ENCODE peak calls at places on chromosomes 5 and 9, in six cellular contexts. X is Peyer's patch, A is breast epithelium, F is neural progenitor cell, V is brain microvascular endothelial cell, R is heart left ventricle. I is an unnamed sample.
A peak's percentile ranks its signal among the peaks of the same experiment; 100 is the strongest.

GRCh38 chr9:126781717-126782388 is 23.0 kb upstream of the ZBTB43 start:
- DNase-seq in X (peak; percentile 85), A (peak; percentile 88), F (peak; percentile 93), V (peak; percentile 67), R (peak; percentile 77), I (peak; percentile 82)

GRCh38 chr5:34541067-34541466 is 115.1 kb upstream of the RAI14 start:
- DNase-seq in X (no peak), A (no peak), F (no peak), V (no peak), R (no peak), I (no peak)

GRCh38 chr9:98253563-98253962 is 1.9 kb downstream of the TBC1D2 start:
- DNase-seq in X (no peak), A (no peak), F (no peak), V (no peak), R (no peak), I (no peak)

GRCh38 chr5:89282832-89283510 is 400.0 kb upstream of the MEF2C start:
- DNase-seq in X (no peak), A (no peak), F (no peak), V (peak; percentile 80), R (no peak), I (no peak)

GRCh38 chr9:109311731-109312130 is 9.1 kb downstream of the EPB41L4B start:
- DNase-seq in X (no peak), A (no peak), F (no peak), V (no peak), R (no peak), I (no peak)

GRCh38 chr9:86944974-86945867 is 2.1 kb downstream of the GAS1 start:
- DNase-seq in X (peak; percentile 48), A (no peak), F (peak; percentile 63), V (no peak), R (peak; percentile 13), I (peak; percentile 31)

GRCh38 chr5:170353011-170353890 is 35.9 kb downstream of the KCNMB1 start:
- DNase-seq in X (no peak), A (no peak), F (peak; percentile 48), V (no peak), R (peak; percentile 24), I (no peak)

GRCh38 chr9:110125207-110125751 is 82.7 kb downstream of the C9orf152 start:
- DNase-seq in X (peak; percentile 87), A (peak; percentile 52), F (peak; percentile 94), V (peak; percentile 94), R (peak; percentile 90), I (peak; percentile 41)

GRCh38 chr5:111948517-111948916 is 191.5 kb upstream of the NREP start:
- DNase-seq in X (no peak), A (no peak), F (no peak), V (peak; percentile 96), R (no peak), I (no peak)

GRCh38 chr9:109278216-109278615 is 42.6 kb downstream of the EPB41L4B start:
- DNase-seq in X (no peak), A (no peak), F (no peak), V (no peak), R (no peak), I (no peak)

GRCh38 chr9:38018964-38019602 is 49.9 kb downstream of the SHB start:
- DNase-seq in X (no peak), A (peak; percentile 59), F (peak; percentile 78), V (peak; percentile 86), R (no peak), I (peak; percentile 41)

GRCh38 chr9:32069169-32069813 is 315.2 kb upstream of the ACO1 start:
- DNase-seq in X (no peak), A (no peak), F (no peak), V (no peak), R (no peak), I (no peak)

GRCh38 chr9:132908635-132909034 is 29.9 kb downstream of the SPACA9 start:
- DNase-seq in X (no peak), A (no peak), F (no peak), V (no peak), R (no peak), I (no peak)

GRCh38 chr5:171386861-171387254 is 791 bp upstream of the NPM1 start:
- DNase-seq in X (no peak), A (no peak), F (peak; percentile 62), V (no peak), R (no peak), I (no peak)

GRCh38 chr5:168315991-168316578 is 24.6 kb downstream of the WWC1 start:
- DNase-seq in X (no peak), A (peak; percentile 64), F (no peak), V (no peak), R (no peak), I (no peak)

GRCh38 chr5:172700686-172701324 is 59.7 kb downstream of the NEURL1B start:
- DNase-seq in X (no peak), A (no peak), F (no peak), V (no peak), R (no peak), I (no peak)

GRCh38 chr5:36870399-36871040 is 6.0 kb upstream of the NIPBL start:
- DNase-seq in X (no peak), A (no peak), F (peak; percentile 73), V (no peak), R (no peak), I (no peak)

GRCh38 chr5:56358703-56359428 is 125.7 kb upstream of the ANKRD55 start:
- DNase-seq in X (no peak), A (no peak), F (no peak), V (peak; percentile 27), R (peak; percentile 34), I (no peak)

GRCh38 chr5:219492-219891 is 1.4 kb downstream of the SDHA start:
- DNase-seq in X (peak; percentile 53), A (no peak), F (peak; percentile 57), V (no peak), R (no peak), I (no peak)

GRCh38 chr5:169765597-169765996 is 128.5 kb downstream of the DOCK2 start:
- DNase-seq in X (no peak), A (no peak), F (no peak), V (no peak), R (no peak), I (no peak)

GRCh38 chr9:81595887-81596558 is 93.3 kb downstream of the TLE1 start:
- DNase-seq in X (no peak), A (no peak), F (peak; percentile 55), V (no peak), R (no peak), I (no peak)

GRCh38 chr5:155987261-155987810 is 339.6 kb upstream of the SGCD start:
- DNase-seq in X (no peak), A (no peak), F (no peak), V (no peak), R (no peak), I (no peak)

GRCh38 chr5:151002250-151002649 is 18.1 kb upstream of the GPX3 start:
- DNase-seq in X (no peak), A (no peak), F (peak; percentile 46), V (peak; percentile 44), R (no peak), I (no peak)

GRCh38 chr5:176906796-176907195 is 7.7 kb upstream of the HK3 start:
- DNase-seq in X (no peak), A (no peak), F (no peak), V (no peak), R (no peak), I (no peak)

GRCh38 chr5:122182491-122182921 is 53.2 kb downstream of the ZNF474 start:
- DNase-seq in X (no peak), A (no peak), F (peak; percentile 15), V (peak; percentile 89), R (peak; percentile 35), I (no peak)

GRCh38 chr5:179135006-179135405 is 74.8 kb downstream of the ZNF354C start:
- DNase-seq in X (peak; percentile 14), A (no peak), F (no peak), V (no peak), R (no peak), I (no peak)

GRCh38 chr5:77935516-77936364 is 159.6 kb upstream of the TBCA start:
- DNase-seq in X (no peak), A (no peak), F (no peak), V (no peak), R (no peak), I (no peak)

GRCh38 chr5:113205807-113206206 is 229.0 kb downstream of the TSSK1B start:
- DNase-seq in X (no peak), A (no peak), F (no peak), V (no peak), R (no peak), I (peak; percentile 7)

GRCh38 chr9:4422495-4422894 is 67.8 kb upstream of the SLC1A1 start:
- DNase-seq in X (no peak), A (no peak), F (no peak), V (no peak), R (no peak), I (no peak)

GRCh38 chr5:135482383-135482933 is 30.3 kb upstream of the TIFAB start:
- DNase-seq in X (no peak), A (no peak), F (peak; percentile 77), V (no peak), R (no peak), I (no peak)

GRCh38 chr5:128498844-128499455 is 39.1 kb downstream of the FBN2 start:
- DNase-seq in X (no peak), A (no peak), F (peak; percentile 49), V (peak; percentile 53), R (peak; percentile 17), I (no peak)

GRCh38 chr5:125657936-125658335 is 765.3 kb upstream of the GRAMD2B start:
- DNase-seq in X (no peak), A (no peak), F (no peak), V (no peak), R (no peak), I (no peak)
- H3K27ac ChIP-seq in X (no peak overlapping the region), A (no peak overlapping the region), F (no peak overlapping the region), V (no peak overlapping the region), R (no peak overlapping the region), I (no peak overlapping the region)

DNA sequence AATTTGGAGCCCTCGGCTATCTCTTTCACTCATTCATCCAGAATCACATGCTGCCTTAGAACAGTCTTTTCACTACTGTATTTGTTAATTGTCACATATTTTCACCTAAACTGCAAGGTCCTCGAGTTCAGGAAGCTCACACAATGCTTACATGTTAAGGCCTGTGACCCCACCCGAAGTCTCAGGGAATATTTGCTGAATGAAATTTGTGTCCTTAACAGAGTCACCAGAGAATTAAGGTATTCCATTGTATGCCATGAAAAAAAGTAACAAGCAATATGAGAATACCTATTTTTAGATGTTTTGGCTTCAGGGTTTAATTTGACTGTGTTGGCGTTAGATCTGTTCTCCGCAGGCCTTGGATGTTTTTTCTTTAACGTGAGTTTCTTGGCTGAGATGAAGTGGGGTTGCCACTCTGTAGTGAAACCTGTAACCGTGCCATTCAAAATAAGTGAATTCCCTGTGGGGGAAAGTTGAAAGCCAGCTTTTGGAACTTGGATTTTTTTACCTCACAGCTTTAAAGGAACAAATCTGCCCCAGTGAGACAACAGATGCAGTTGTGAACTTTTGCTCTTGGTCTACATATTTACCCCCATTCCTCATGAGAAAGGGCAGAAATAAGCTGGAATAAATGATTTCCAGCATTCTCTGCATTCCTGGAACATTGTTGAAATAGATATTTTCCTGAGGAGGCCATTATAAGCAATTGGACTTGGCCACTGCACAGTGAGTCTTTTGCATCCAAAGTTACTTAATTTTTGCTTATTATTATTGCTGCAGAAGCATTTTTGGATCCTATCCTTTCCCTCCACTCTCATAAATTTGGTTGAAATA is 35.9 kb upstream of the FBP1 start:
- DNase-seq in X (no peak), A (no peak), F (no peak), V (peak; percentile 44), R (no peak), I (no peak)
- H3K27ac ChIP-seq in X (no peak overlapping the region), A (peak overlapping the region; percentile 53), F (no peak overlapping the region), V (peak overlapping the region; percentile 73), R (no peak overlapping the region), I (no peak overlapping the region)

GRCh38 chr5:54936201-54936600 is 49.2 kb downstream of the ESM1 start:
- DNase-seq in X (no peak), A (no peak), F (no peak), V (no peak), R (no peak), I (no peak)
- H3K27ac ChIP-seq in X (no peak overlapping the region), A (no peak overlapping the region), F (no peak overlapping the region), V (no peak overlapping the region), R (no peak overlapping the region), I (no peak overlapping the region)

GRCh38 chr9:35978792-35979191 is 20.8 kb upstream of the OR2S2 start:
- DNase-seq in X (no peak), A (no peak), F (no peak), V (no peak), R (no peak), I (no peak)
- H3K27ac ChIP-seq in X (no peak overlapping the region), A (no peak overlapping the region), F (no peak overlapping the region), V (no peak overlapping the region), R (no peak overlapping the region), I (no peak overlapping the region)